ENCODE peak calls at places on chromosome 6, in five cellular contexts. U, H, F, D and E are unnamed samples.

GRCh38 chr6:113433506-113433991 is 423.6 kb upstream of the MARCKS start:
- DNase-seq in U (no peak), D (no peak), F (peak; percentile 96), H (no peak), E (peak; percentile 88)

GRCh38 chr6:391559-392440 is at the start of gene IRF4:
- DNase-seq in F (no peak), D (peak; percentile 84), U (peak; percentile 75), H (no peak), E (no peak)

GRCh38 chr6:15776458-15776980 is 113.7 kb upstream of the DTNBP1 start:
- DNase-seq in F (no peak), H (no peak), U (peak; percentile 58), D (no peak), E (no peak)

GRCh38 chr6:149450679-149451360 is 34.0 kb downstream of the ZC3H12D start:
- DNase-seq in D (no peak), F (no peak), H (no peak), U (peak; percentile 16), E (no peak)

GRCh38 chr6:144379356-144379755 is 94.2 kb downstream of the UTRN start:
- DNase-seq in F (no peak), D (no peak), H (peak; percentile 47), U (no peak), E (no peak)

GRCh38 chr6:159595173-159595572 is 97.9 kb downstream of the SOD2 start:
- DNase-seq in D (no peak), F (peak; percentile 22), H (peak; percentile 20), U (no peak), E (no peak)

GRCh38 chr6:161150566-161150965 is 123.3 kb downstream of the AGPAT4 start:
- DNase-seq in D (no peak), U (no peak), H (no peak), F (no peak), E (no peak)

GRCh38 chr6:50927816-50928215 is 109.1 kb downstream of the TFAP2B start:
- DNase-seq in U (no peak), F (no peak), D (no peak), H (peak; percentile 72), E (no peak)

GRCh38 chr6:73657201-73657600 is 3.4 kb upstream of the SLC17A5 start:
- DNase-seq in H (no peak), U (peak; percentile 67), F (no peak), D (no peak), E (no peak)

GRCh38 chr6:136901212-136901784 is 20.8 kb upstream of the SLC35D3 start:
- DNase-seq in D (no peak), F (no peak), U (no peak), H (no peak), E (no peak)

GRCh38 chr6:156791261-156791850 is 14.2 kb downstream of the ARID1B start:
- DNase-seq in D (peak; percentile 80), H (peak; percentile 39), U (peak; percentile 57), F (peak; percentile 74), E (no peak)

GRCh38 chr6:112501705-112502104 is 154.6 kb downstream of the RFPL4B start:
- DNase-seq in U (no peak), F (peak; percentile 52), H (peak; percentile 71), D (no peak), E (no peak)

GRCh38 chr6:14924126-14925024 is 321.5 kb upstream of the JARID2 start:
- DNase-seq in H (no peak), D (no peak), U (no peak), F (no peak), E (no peak)

GRCh38 chr6:75158176-75158575 is 47.7 kb downstream of the COL12A1 start:
- DNase-seq in U (no peak), H (no peak), F (peak; percentile 41), D (no peak), E (no peak)

DNA sequence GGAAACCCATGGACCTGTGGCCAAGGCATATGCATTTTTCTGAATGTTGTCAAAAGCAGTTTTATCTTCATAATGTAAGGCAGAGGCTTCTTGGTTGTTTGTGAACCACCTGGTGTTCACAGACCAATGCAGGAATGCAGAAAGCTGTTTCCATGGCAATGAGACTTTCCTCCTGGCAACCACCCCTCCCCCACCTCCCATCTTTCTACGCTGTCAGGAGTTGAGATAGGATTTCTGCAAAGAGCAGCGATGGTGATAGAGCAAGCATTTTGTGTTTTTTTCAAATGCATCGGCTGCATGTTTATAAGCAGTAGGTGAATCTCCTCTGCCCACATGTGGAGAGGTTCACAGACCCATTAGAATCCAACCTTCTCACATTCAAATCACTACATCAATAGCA is 114.1 kb upstream of the SMLR1 start:
- DNase-seq in H (no peak), U (no peak), F (no peak), D (no peak), E (no peak)
- TF ChIP-seq CTCF in H (no peak), U (no peak), F (no peak), D (no peak), E (no peak)

GRCh38 chr6:78861509-78861908 is 5.8 kb upstream of the IRAK1BP1 start:
- DNase-seq in D (peak; percentile 9), U (no peak), H (no peak), F (no peak), E (peak; percentile 25)
- TF ChIP-seq CTCF in D (peak; percentile 57), U (no peak), H (peak; percentile 44), F (no peak), E (peak; percentile 28)

GRCh38 chr6:30884521-30885480 is 482 bp downstream of the DDR1 start:
- DNase-seq in U (peak; percentile 77), H (peak; percentile 9), D (peak; percentile 65), F (peak; percentile 29), E (no peak)
- TF ChIP-seq CTCF in U (no peak), H (no peak), D (peak; percentile 19), F (no peak), E (no peak)

DNA sequence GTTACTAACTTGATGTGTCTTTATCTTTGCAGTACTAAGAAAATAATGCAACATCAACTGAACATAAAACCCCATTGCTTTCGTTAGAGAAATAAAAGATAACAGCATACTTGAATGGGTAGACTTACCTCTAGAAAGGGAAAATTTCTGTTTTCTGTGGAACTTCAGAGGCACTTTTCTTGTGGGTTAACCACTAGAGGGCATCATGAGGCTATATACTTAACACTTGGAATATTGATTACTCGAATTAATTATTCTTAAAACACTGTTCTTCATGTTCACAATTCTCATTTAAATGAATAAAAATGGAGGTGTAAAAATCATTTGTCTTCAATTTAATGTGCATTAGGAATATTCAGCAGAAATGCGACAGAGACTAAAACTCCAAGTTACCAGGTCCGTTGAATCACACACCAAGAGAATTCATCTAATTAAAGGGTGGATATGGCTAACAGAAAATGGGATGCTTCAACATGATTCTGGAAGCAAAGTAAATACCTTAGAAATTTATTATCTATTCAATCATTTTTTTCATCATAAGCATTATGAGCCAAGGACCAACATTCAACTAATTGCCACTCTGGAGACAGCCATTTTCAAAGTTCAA is 330.8 kb upstream of the PREP start:
- DNase-seq in U (no peak), D (peak; percentile 73), F (peak; percentile 65), H (no peak), E (no peak)
- TF ChIP-seq CTCF in U (peak; percentile 81), D (peak; percentile 99), F (peak; percentile 62), H (peak; percentile 51), E (peak; percentile 49)

GRCh38 chr6:165049362-165049761 is 260.0 kb downstream of the C6orf118 start:
- DNase-seq in D (peak; percentile 40), F (peak; percentile 15), H (no peak), U (peak; percentile 54), E (peak; percentile 52)
- TF ChIP-seq CTCF in D (peak; percentile 82), F (peak; percentile 52), H (peak; percentile 68), U (peak; percentile 54), E (peak; percentile 84)

GRCh38 chr6:42086665-42087050 is 36.3 kb downstream of the TAF8 start:
- DNase-seq in D (no peak), H (no peak), U (no peak), F (no peak), E (no peak)

GRCh38 chr6:42088101-42088591 is 37.8 kb downstream of the TAF8 start:
- DNase-seq in F (peak; percentile 28), D (no peak), U (no peak), H (no peak), E (no peak)

GRCh38 chr6:42083530-42083929 is 33.2 kb downstream of the TAF8 start:
- DNase-seq in H (no peak), F (no peak), U (no peak), D (no peak), E (no peak)

GRCh38 chr6:42084889-42085288 is 34.6 kb downstream of the TAF8 start:
- DNase-seq in F (no peak), H (no peak), D (no peak), U (no peak), E (no peak)

DNA sequence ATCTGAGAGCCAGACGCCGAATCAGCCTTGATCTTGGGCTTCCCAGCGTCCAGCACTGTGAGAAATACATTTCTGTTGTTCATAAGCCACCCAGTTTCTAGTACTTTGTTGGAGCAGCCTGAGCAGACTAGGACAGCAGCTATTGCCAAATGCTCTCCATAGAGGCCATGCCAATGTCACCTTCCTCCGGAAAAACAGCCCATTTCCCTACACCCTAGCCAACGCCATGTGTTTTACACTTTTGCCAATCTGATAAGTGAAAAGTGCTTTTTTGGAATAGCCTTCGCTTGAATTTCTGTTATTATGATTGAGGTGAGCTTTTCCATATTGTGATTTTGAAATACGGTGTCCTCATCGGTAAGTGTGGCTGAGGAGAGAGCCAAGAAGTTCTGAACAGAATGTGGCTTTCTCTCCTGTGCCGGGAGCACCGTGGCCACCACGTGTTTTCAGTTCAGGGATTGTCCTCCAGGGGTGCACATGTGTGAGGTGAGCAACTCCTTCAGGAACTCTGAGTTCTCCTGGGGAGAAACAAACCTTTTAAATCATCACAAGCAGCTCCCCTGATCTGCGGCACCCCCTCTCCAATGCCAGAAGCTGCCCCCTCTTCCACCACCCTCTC is 35.8 kb downstream of the TAF8 start:
- DNase-seq in D (no peak), H (no peak), U (no peak), F (no peak), E (no peak)
- TF ChIP-seq CTCF in D (peak; percentile 12), H (peak; percentile 50), U (no peak), F (peak; percentile 24), E (no peak)

DNA sequence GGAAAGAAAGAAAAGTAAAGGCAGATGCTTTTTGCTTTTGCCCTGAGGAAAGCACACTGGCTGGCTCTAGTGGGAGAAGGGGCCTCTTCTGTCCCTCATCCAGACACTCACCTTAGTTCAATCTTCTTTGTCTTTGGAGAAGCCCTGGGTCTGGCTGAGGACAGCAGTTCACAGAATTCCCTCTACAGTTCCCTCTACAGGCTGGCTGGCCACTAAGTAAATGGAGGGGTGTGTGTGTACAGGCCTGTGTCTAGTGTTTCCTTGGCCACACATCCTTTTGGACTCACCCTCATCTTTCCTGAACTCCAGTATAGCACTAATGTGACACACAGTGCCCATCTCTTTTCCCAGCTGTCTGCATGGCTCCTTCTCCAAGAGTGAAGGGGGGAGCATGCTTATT is 26.0 kb upstream of the CLVS2 start:
- DNase-seq in F (no peak), U (no peak), D (no peak), H (no peak), E (no peak)
- TF ChIP-seq CTCF in F (no peak), U (no peak), D (no peak), H (no peak), E (no peak)